ENCODE peak calls at places on chromosomes 16 and 17, in ten cellular contexts. One of them, this sample, is unnamed.

GRCh38 chr17:56870163-56870651 is 36.3 kb downstream of the DGKE start:
- DNase-seq in effector memory CD4-positive, alpha-beta T cell: no peak
- DNase-seq in activated CD4-positive, alpha-beta T cell treated with anti-CD3 and anti-CD28 coated beads, Interleukin-2, amount 50 U/mL, for 48 hours: peak
- DNase-seq in stomach: no peak
- DNase-seq in RWPE1: no peak
- DNase-seq in mesenchymal stem cell: peak
- DNase-seq in germinal center: no peak
- DNase-seq in fibroblast of pulmonary artery: no peak
- DNase-seq in AG04449: no peak
- DNase-seq in stimulated activated effector memory CD8-positive, alpha-beta T cell treated with anti-CD3 and anti-CD28 coated beads, Interleukin-12 subunit alpha, Interleukin-12 subunit beta, amount 100 ng/mL, for 72 hours: no peak
- DNase-seq in this sample: no peak

GRCh38 chr17:57568340-57568739 is 176.8 kb downstream of the CCDC182 start:
- DNase-seq in effector memory CD4-positive, alpha-beta T cell: no peak
- DNase-seq in activated CD4-positive, alpha-beta T cell treated with anti-CD3 and anti-CD28 coated beads, Interleukin-2, amount 50 U/mL, for 48 hours: no peak
- DNase-seq in stomach: no peak
- DNase-seq in RWPE1: no peak
- DNase-seq in mesenchymal stem cell: no peak
- DNase-seq in germinal center: no peak
- DNase-seq in fibroblast of pulmonary artery: no peak
- DNase-seq in AG04449: no peak
- DNase-seq in stimulated activated effector memory CD8-positive, alpha-beta T cell treated with anti-CD3 and anti-CD28 coated beads, Interleukin-12 subunit alpha, Interleukin-12 subunit beta, amount 100 ng/mL, for 72 hours: no peak
- DNase-seq in this sample: no peak

GRCh38 chr16:50272111-50272571 is 5.8 kb downstream of the ADCY7 start:
- DNase-seq in effector memory CD4-positive, alpha-beta T cell: no peak
- DNase-seq in activated CD4-positive, alpha-beta T cell treated with anti-CD3 and anti-CD28 coated beads, Interleukin-2, amount 50 U/mL, for 48 hours: peak
- DNase-seq in stomach: no peak
- DNase-seq in RWPE1: no peak
- DNase-seq in mesenchymal stem cell: no peak
- DNase-seq in germinal center: no peak
- DNase-seq in fibroblast of pulmonary artery: no peak
- DNase-seq in AG04449: no peak
- DNase-seq in stimulated activated effector memory CD8-positive, alpha-beta T cell treated with anti-CD3 and anti-CD28 coated beads, Interleukin-12 subunit alpha, Interleukin-12 subunit beta, amount 100 ng/mL, for 72 hours: no peak
- DNase-seq in this sample: no peak

GRCh38 chr16:19429271-19429670 is 11.6 kb downstream of the TMC5 start:
- DNase-seq in effector memory CD4-positive, alpha-beta T cell: no peak
- DNase-seq in activated CD4-positive, alpha-beta T cell treated with anti-CD3 and anti-CD28 coated beads, Interleukin-2, amount 50 U/mL, for 48 hours: no peak
- DNase-seq in stomach: peak
- DNase-seq in RWPE1: no peak
- DNase-seq in mesenchymal stem cell: no peak
- DNase-seq in germinal center: no peak
- DNase-seq in fibroblast of pulmonary artery: no peak
- DNase-seq in AG04449: no peak
- DNase-seq in stimulated activated effector memory CD8-positive, alpha-beta T cell treated with anti-CD3 and anti-CD28 coated beads, Interleukin-12 subunit alpha, Interleukin-12 subunit beta, amount 100 ng/mL, for 72 hours: no peak
- DNase-seq in this sample: no peak

GRCh38 chr17:19723967-19724366 is 7.6 kb upstream of the SLC47A2 start:
- DNase-seq in effector memory CD4-positive, alpha-beta T cell: no peak
- DNase-seq in activated CD4-positive, alpha-beta T cell treated with anti-CD3 and anti-CD28 coated beads, Interleukin-2, amount 50 U/mL, for 48 hours: peak
- DNase-seq in stomach: no peak
- DNase-seq in RWPE1: peak
- DNase-seq in mesenchymal stem cell: no peak
- DNase-seq in germinal center: no peak
- DNase-seq in fibroblast of pulmonary artery: no peak
- DNase-seq in AG04449: no peak
- DNase-seq in stimulated activated effector memory CD8-positive, alpha-beta T cell treated with anti-CD3 and anti-CD28 coated beads, Interleukin-12 subunit alpha, Interleukin-12 subunit beta, amount 100 ng/mL, for 72 hours: no peak
- DNase-seq in this sample: no peak

GRCh38 chr16:50359626-50360025 is 9.2 kb downstream of the BRD7 start:
- DNase-seq in effector memory CD4-positive, alpha-beta T cell: no peak
- DNase-seq in activated CD4-positive, alpha-beta T cell treated with anti-CD3 and anti-CD28 coated beads, Interleukin-2, amount 50 U/mL, for 48 hours: no peak
- DNase-seq in stomach: no peak
- DNase-seq in RWPE1: no peak
- DNase-seq in mesenchymal stem cell: no peak
- DNase-seq in germinal center: no peak
- DNase-seq in fibroblast of pulmonary artery: no peak
- DNase-seq in AG04449: no peak
- DNase-seq in stimulated activated effector memory CD8-positive, alpha-beta T cell treated with anti-CD3 and anti-CD28 coated beads, Interleukin-12 subunit alpha, Interleukin-12 subunit beta, amount 100 ng/mL, for 72 hours: no peak
- DNase-seq in this sample: no peak

GRCh38 chr16:81842564-81843242 is 63.6 kb downstream of the PLCG2 start:
- DNase-seq in effector memory CD4-positive, alpha-beta T cell: no peak
- DNase-seq in activated CD4-positive, alpha-beta T cell treated with anti-CD3 and anti-CD28 coated beads, Interleukin-2, amount 50 U/mL, for 48 hours: no peak
- DNase-seq in stomach: no peak
- DNase-seq in RWPE1: no peak
- DNase-seq in mesenchymal stem cell: no peak
- DNase-seq in germinal center: no peak
- DNase-seq in fibroblast of pulmonary artery: no peak
- DNase-seq in AG04449: no peak
- DNase-seq in stimulated activated effector memory CD8-positive, alpha-beta T cell treated with anti-CD3 and anti-CD28 coated beads, Interleukin-12 subunit alpha, Interleukin-12 subunit beta, amount 100 ng/mL, for 72 hours: no peak
- DNase-seq in this sample: no peak

GRCh38 chr16:80948886-80949502 is 57.7 kb downstream of the CMC2 start:
- DNase-seq in effector memory CD4-positive, alpha-beta T cell: no peak
- DNase-seq in activated CD4-positive, alpha-beta T cell treated with anti-CD3 and anti-CD28 coated beads, Interleukin-2, amount 50 U/mL, for 48 hours: peak
- DNase-seq in stomach: no peak
- DNase-seq in RWPE1: no peak
- DNase-seq in mesenchymal stem cell: no peak
- DNase-seq in germinal center: peak
- DNase-seq in fibroblast of pulmonary artery: peak
- DNase-seq in AG04449: no peak
- DNase-seq in stimulated activated effector memory CD8-positive, alpha-beta T cell treated with anti-CD3 and anti-CD28 coated beads, Interleukin-12 subunit alpha, Interleukin-12 subunit beta, amount 100 ng/mL, for 72 hours: peak
- DNase-seq in this sample: peak

GRCh38 chr16:79623076-79623475 is 22.5 kb upstream of the MAF start:
- DNase-seq in effector memory CD4-positive, alpha-beta T cell: no peak
- DNase-seq in activated CD4-positive, alpha-beta T cell treated with anti-CD3 and anti-CD28 coated beads, Interleukin-2, amount 50 U/mL, for 48 hours: no peak
- DNase-seq in stomach: no peak
- DNase-seq in RWPE1: no peak
- DNase-seq in mesenchymal stem cell: no peak
- DNase-seq in germinal center: no peak
- DNase-seq in fibroblast of pulmonary artery: no peak
- DNase-seq in AG04449: no peak
- DNase-seq in stimulated activated effector memory CD8-positive, alpha-beta T cell treated with anti-CD3 and anti-CD28 coated beads, Interleukin-12 subunit alpha, Interleukin-12 subunit beta, amount 100 ng/mL, for 72 hours: no peak
- DNase-seq in this sample: no peak

GRCh38 chr16:8859913-8860881 is 8.6 kb downstream of the CARHSP1 start:
- DNase-seq in effector memory CD4-positive, alpha-beta T cell: no peak
- DNase-seq in activated CD4-positive, alpha-beta T cell treated with anti-CD3 and anti-CD28 coated beads, Interleukin-2, amount 50 U/mL, for 48 hours: no peak
- DNase-seq in stomach: peak
- DNase-seq in RWPE1: no peak
- DNase-seq in mesenchymal stem cell: peak
- DNase-seq in germinal center: no peak
- DNase-seq in fibroblast of pulmonary artery: peak
- DNase-seq in AG04449: no peak
- DNase-seq in stimulated activated effector memory CD8-positive, alpha-beta T cell treated with anti-CD3 and anti-CD28 coated beads, Interleukin-12 subunit alpha, Interleukin-12 subunit beta, amount 100 ng/mL, for 72 hours: no peak
- DNase-seq in this sample: no peak

GRCh38 chr17:82602487-82602886 is 45.8 kb downstream of the WDR45B start:
- DNase-seq in effector memory CD4-positive, alpha-beta T cell: no peak
- DNase-seq in activated CD4-positive, alpha-beta T cell treated with anti-CD3 and anti-CD28 coated beads, Interleukin-2, amount 50 U/mL, for 48 hours: no peak
- DNase-seq in stomach: no peak
- DNase-seq in RWPE1: no peak
- DNase-seq in mesenchymal stem cell: no peak
- DNase-seq in germinal center: no peak
- DNase-seq in fibroblast of pulmonary artery: no peak
- DNase-seq in AG04449: no peak
- DNase-seq in stimulated activated effector memory CD8-positive, alpha-beta T cell treated with anti-CD3 and anti-CD28 coated beads, Interleukin-12 subunit alpha, Interleukin-12 subunit beta, amount 100 ng/mL, for 72 hours: no peak
- DNase-seq in this sample: no peak